ENCODE peak calls at places on chromosomes 1 and 21, in five cellular contexts. A, Q, B, M and I are unnamed samples.

GRCh38 chr1:151728151-151728711 is 6.9 kb downstream of the RIIAD1 start:
- DNase-seq in B (no peak), A (peak), M (no peak), Q (no peak), I (peak)

GRCh38 chr1:188367669-188368068 is 1538.9 kb downstream of the PLA2G4A start:
- DNase-seq in B (no peak), A (no peak), M (no peak), Q (no peak), I (no peak)

GRCh38 chr1:154479764-154480421 is 22.1 kb upstream of the TDRD10 start:
- DNase-seq in M (peak), B (peak), Q (peak), A (peak), I (peak)

GRCh38 chr1:79079770-79080169 is 73.2 kb upstream of the ADGRL4 start:
- DNase-seq in B (no peak), Q (no peak), M (peak), A (peak), I (peak)

GRCh38 chr1:64499011-64499410 is 29.1 kb downstream of the CACHD1 start:
- DNase-seq in B (no peak), A (no peak), Q (no peak), M (no peak), I (no peak)

GRCh38 chr1:27399251-27399885 is 6.9 kb downstream of the GPR3 start:
- DNase-seq in A (no peak), B (no peak), M (no peak), Q (no peak), I (no peak)

GRCh38 chr21:31222142-31222541 is 121.9 kb downstream of the TIAM1 start:
- DNase-seq in M (peak), Q (no peak), B (no peak), A (peak), I (peak)

GRCh38 chr1:157782946-157783345 is 6.0 kb upstream of the FCRL2 start:
- DNase-seq in M (no peak), Q (no peak), A (no peak), B (no peak), I (no peak)

GRCh38 chr1:171310661-171311087 is 3.3 kb upstream of the FMO4 start:
- DNase-seq in B (no peak), Q (no peak), A (no peak), M (peak), I (no peak)

GRCh38 chr1:171313835-171314320 is at the start of gene FMO4:
- DNase-seq in Q (peak), B (peak), M (peak), A (peak), I (peak)

GRCh38 chr1:171311771-171312558 is 2.0 kb upstream of the FMO4 start:
- DNase-seq in Q (no peak), M (no peak), B (no peak), A (no peak), I (no peak)

DNA sequence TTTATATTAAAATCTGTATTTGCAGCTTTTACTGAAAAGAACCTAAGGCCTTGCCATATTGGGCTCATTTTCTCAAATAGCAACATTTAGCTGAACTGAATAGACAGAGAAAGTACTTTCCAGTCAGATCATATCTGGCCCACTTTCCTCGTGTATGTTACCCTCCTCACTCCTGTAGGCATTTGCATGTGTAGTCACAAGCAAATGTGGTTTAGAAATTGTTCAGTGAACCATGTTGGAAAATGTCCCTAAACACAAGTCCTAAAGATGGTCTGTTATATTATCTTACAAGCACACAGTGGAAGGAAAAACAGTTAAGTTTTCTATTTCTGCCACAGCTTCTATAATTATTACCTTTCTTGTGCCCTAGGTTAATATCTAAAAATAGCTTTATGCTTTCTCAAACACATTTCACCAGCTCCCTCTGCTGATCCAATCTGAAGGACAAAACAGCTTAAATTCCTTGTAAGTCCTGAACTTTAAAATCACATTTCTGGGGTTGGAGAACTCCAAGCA is 606 bp upstream of the FMO4 start:
- DNase-seq in Q (no peak), M (no peak), B (no peak), A (no peak), I (no peak)
- H3K4me3 ChIP-seq in Q (no peak), M (no peak), B (no peak), A (no peak), I (no peak)

DNA sequence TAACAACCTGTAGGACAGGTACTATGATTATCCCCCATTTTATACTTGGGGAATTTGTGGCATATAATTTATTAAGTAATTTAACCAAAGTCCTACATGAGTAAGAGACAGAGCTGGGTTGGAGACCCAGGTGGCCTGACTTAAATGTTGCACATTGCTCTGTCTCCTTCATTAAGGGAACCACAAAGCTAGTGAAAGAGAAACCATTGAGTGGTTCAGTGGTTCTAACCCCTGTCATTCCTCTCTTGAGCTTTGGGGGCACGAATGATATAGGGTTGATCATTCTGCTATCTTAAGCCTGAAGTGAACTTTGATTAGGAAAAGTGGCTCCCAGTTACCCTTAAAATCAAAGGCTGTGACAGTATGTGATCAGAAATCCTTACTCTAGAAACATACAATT is 5.2 kb upstream of the MAP3K7CL start:
- DNase-seq in B (no peak), M (no peak), Q (no peak), A (no peak), I (no peak)
- TF ChIP-seq CTCF in B (no peak), M (no peak), Q (no peak), A (no peak), I (no peak)

DNA sequence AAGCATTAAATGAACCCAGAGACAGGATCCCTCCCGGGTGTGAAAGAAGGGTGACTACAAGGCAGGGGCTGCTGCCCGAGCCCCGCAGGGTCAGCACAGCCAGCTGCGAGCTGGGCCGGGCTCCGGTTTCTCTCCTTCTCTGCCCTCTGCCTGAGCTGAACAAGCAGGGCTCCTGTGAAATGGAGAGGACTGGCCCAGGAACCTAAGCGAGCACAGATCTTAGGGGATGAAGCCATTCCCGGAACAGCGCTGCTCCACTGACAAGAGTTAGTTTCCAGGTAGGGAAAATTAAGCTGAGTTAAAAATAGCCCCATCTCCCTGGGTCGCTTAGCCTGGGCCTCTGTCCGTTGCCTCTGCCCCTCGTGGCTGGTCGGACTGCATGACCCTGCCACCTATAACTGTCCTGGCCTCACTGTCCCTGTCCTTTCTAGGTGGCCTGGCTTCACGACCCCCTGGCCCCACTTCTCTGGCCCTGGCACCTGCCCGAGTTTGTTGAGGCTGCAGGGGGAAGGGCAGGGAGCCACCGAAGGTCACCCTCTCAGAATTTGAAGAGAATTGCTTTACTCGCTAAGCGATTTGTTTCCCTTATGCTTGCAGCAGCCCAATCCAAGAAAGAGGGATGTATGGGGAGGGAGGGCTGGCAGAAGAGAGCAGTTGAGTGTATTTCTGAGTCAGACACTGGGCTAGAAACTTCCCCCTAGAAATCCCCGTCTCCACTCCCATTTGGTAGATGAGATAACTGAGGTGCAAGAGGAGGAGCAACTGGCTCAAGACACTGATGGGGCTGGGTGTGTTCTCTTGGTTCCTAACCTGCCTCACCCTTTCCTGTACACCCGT is 2.6 kb upstream of the EDN2 start:
- DNase-seq in Q (no peak), A (no peak), M (no peak), B (no peak), I (no peak)
- H3K4me3 ChIP-seq in Q (no peak), A (no peak), M (no peak), B (no peak), I (no peak)

GRCh38 chr1:201084171-201084766 is 28.0 kb downstream of the CACNA1S start:
- DNase-seq in Q (no peak), A (no peak), M (no peak), B (no peak), I (no peak)

GRCh38 chr1:201076036-201076435 is 36.2 kb downstream of the CACNA1S start:
- DNase-seq in M (no peak), A (no peak), Q (no peak), B (no peak), I (no peak)

GRCh38 chr1:201085902-201086735 is 26.1 kb downstream of the CACNA1S start:
- DNase-seq in M (peak), Q (peak), B (peak), A (peak), I (peak)

GRCh38 chr1:201077736-201078135 is 34.5 kb downstream of the CACNA1S start:
- DNase-seq in A (no peak), M (no peak), Q (no peak), B (no peak), I (no peak)

DNA sequence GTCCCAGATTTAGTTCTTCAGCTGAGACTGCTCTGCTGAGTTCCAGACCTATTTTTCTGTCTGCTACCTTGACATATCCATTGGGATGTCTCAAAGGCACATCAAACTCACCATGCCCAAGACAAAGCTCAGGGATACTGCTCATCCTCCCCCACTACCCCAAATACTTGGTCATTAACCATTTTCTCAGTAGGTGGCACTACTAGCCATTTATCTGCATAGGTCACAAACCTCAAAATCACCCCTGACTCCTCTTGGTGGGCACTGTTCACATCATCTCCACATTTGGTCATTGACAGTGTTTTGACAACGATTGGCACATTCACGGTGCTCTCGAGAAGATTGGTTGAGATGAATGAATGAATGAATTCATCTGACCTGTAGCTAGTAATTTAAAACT is 32.1 kb downstream of the CACNA1S start:
- DNase-seq in A (no peak), M (no peak), B (no peak), Q (no peak), I (no peak)
- TF ChIP-seq CTCF in A (no peak), M (no peak), B (no peak), Q (no peak), I (no peak)

DNA sequence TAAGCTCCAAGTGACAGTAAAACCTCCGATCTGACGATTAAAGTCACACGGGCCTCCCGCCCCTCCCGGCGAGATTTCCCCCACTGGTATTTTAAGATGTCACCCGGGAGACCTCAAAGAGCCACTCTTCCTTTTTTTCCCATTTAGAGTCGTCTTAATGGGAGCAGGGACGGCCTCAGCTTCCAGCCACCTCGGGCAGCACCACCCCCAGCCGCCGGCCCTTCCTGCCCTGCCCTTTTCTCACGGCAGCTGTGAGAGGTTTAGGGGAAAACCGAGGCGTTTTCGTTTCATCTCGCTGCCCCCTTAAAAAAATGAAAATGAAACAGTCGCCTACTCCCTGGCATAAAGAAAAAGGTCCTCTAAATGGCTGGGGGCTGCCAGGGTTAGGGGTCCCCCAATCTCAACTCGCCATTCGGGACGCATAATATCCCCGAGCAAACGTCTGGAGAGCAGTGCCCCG is 1.4 kb downstream of the RUNX3 start:
- DNase-seq in M (no peak), A (no peak), Q (peak), B (no peak), I (no peak)
- H3K4me3 ChIP-seq in M (peak), A (no peak), Q (peak), B (no peak), I (no peak)